ENCODE peak calls at places on chromosomes 1 and 21, in seven cellular contexts. One of them, this sample, is unnamed.
A peak's percentile ranks its signal among the peaks of the same experiment; 100 is the strongest.

GRCh38 chr1:236051107-236051885 is 13.6 kb downstream of the NID1 start:
- DNase-seq in neural progenitor cell: peak; percentile 20
- DNase-seq in lower lobe of right lung: no peak
- DNase-seq in body of pancreas: no peak
- DNase-seq in IMR-90: peak; percentile 55
- DNase-seq in thyroid gland: no peak
- DNase-seq in spleen: no peak
- DNase-seq in this sample: peak; percentile 30

GRCh38 chr21:34008618-34009017 is 64.8 kb upstream of the MRPS6 start:
- DNase-seq in neural progenitor cell: no peak
- DNase-seq in lower lobe of right lung: no peak
- DNase-seq in body of pancreas: no peak
- DNase-seq in IMR-90: no peak
- DNase-seq in thyroid gland: no peak
- DNase-seq in spleen: no peak
- DNase-seq in this sample: peak; percentile 55

GRCh38 chr1:73998348-73998959 is 199.5 kb downstream of the LRRIQ3 start:
- DNase-seq in neural progenitor cell: peak; percentile 42
- DNase-seq in lower lobe of right lung: no peak
- DNase-seq in body of pancreas: no peak
- DNase-seq in IMR-90: peak; percentile 32
- DNase-seq in thyroid gland: no peak
- DNase-seq in spleen: no peak
- DNase-seq in this sample: no peak

GRCh38 chr1:35656148-35656862 is 15.0 kb upstream of the PSMB2 start:
- DNase-seq in neural progenitor cell: no peak
- DNase-seq in lower lobe of right lung: no peak
- DNase-seq in body of pancreas: no peak
- DNase-seq in IMR-90: peak; percentile 76
- DNase-seq in thyroid gland: no peak
- DNase-seq in spleen: no peak
- DNase-seq in this sample: no peak

GRCh38 chr1:207071426-207071825 is 17.2 kb upstream of the C4BPB start:
- DNase-seq in neural progenitor cell: no peak
- DNase-seq in lower lobe of right lung: no peak
- DNase-seq in body of pancreas: no peak
- DNase-seq in IMR-90: no peak
- DNase-seq in thyroid gland: no peak
- DNase-seq in spleen: no peak
- DNase-seq in this sample: no peak

GRCh38 chr21:22235866-22236590 is 1237.8 kb downstream of the NCAM2 start:
- DNase-seq in neural progenitor cell: no peak
- DNase-seq in lower lobe of right lung: no peak
- DNase-seq in body of pancreas: no peak
- DNase-seq in IMR-90: no peak
- DNase-seq in thyroid gland: no peak
- DNase-seq in spleen: no peak
- DNase-seq in this sample: no peak

GRCh38 chr1:182861994-182862393 is 22.8 kb downstream of the DHX9 start:
- DNase-seq in neural progenitor cell: no peak
- DNase-seq in lower lobe of right lung: no peak
- DNase-seq in body of pancreas: no peak
- DNase-seq in IMR-90: peak; percentile 88
- DNase-seq in thyroid gland: no peak
- DNase-seq in spleen: no peak
- DNase-seq in this sample: no peak

GRCh38 chr21:43301424-43302355 is 125.2 kb downstream of the SIK1 start:
- DNase-seq in neural progenitor cell: no peak
- DNase-seq in lower lobe of right lung: peak; percentile 37
- DNase-seq in body of pancreas: no peak
- DNase-seq in IMR-90: no peak
- DNase-seq in thyroid gland: no peak
- DNase-seq in spleen: peak; percentile 69
- DNase-seq in this sample: no peak

GRCh38 chr1:243473281-243474210 is 217.7 kb downstream of the SDCCAG8 start:
- DNase-seq in neural progenitor cell: no peak
- DNase-seq in lower lobe of right lung: no peak
- DNase-seq in body of pancreas: no peak
- DNase-seq in IMR-90: peak; percentile 47
- DNase-seq in thyroid gland: no peak
- DNase-seq in spleen: no peak
- DNase-seq in this sample: no peak

GRCh38 chr1:217333939-217334338 is 297.0 kb downstream of the GPATCH2 start:
- DNase-seq in neural progenitor cell: peak; percentile 63
- DNase-seq in lower lobe of right lung: no peak
- DNase-seq in body of pancreas: no peak
- DNase-seq in IMR-90: peak; percentile 9
- DNase-seq in thyroid gland: peak; percentile 9
- DNase-seq in spleen: no peak
- DNase-seq in this sample: peak; percentile 45

GRCh38 chr1:206699626-206700025 is 14.9 kb downstream of the MAPKAPK2 start:
- DNase-seq in neural progenitor cell: no peak
- DNase-seq in lower lobe of right lung: no peak
- DNase-seq in body of pancreas: no peak
- DNase-seq in IMR-90: no peak
- DNase-seq in thyroid gland: no peak
- DNase-seq in spleen: no peak
- DNase-seq in this sample: peak; percentile 64

GRCh38 chr1:171627020-171627419 is 5.0 kb downstream of the MYOCOS start:
- DNase-seq in neural progenitor cell: no peak
- DNase-seq in lower lobe of right lung: no peak
- DNase-seq in body of pancreas: no peak
- DNase-seq in IMR-90: no peak
- DNase-seq in thyroid gland: peak; percentile 74
- DNase-seq in spleen: no peak
- DNase-seq in this sample: no peak

GRCh38 chr1:42219627-42220026 is 55.1 kb upstream of the GUCA2A start:
- DNase-seq in neural progenitor cell: no peak
- DNase-seq in lower lobe of right lung: no peak
- DNase-seq in body of pancreas: no peak
- DNase-seq in IMR-90: no peak
- DNase-seq in thyroid gland: no peak
- DNase-seq in spleen: no peak
- DNase-seq in this sample: no peak

GRCh38 chr1:42211224-42211623 is 46.7 kb upstream of the GUCA2A start:
- DNase-seq in neural progenitor cell: no peak
- DNase-seq in lower lobe of right lung: no peak
- DNase-seq in body of pancreas: no peak
- DNase-seq in IMR-90: peak; percentile 69
- DNase-seq in thyroid gland: no peak
- DNase-seq in spleen: no peak
- DNase-seq in this sample: no peak

GRCh38 chr1:42210421-42211133 is 46.0 kb upstream of the GUCA2A start:
- DNase-seq in neural progenitor cell: no peak
- DNase-seq in lower lobe of right lung: no peak
- DNase-seq in body of pancreas: no peak
- DNase-seq in IMR-90: peak; percentile 39
- DNase-seq in thyroid gland: no peak
- DNase-seq in spleen: no peak
- DNase-seq in this sample: no peak

GRCh38 chr1:42209516-42210370 is 45.2 kb upstream of the GUCA2A start:
- DNase-seq in neural progenitor cell: no peak
- DNase-seq in lower lobe of right lung: no peak
- DNase-seq in body of pancreas: no peak
- DNase-seq in IMR-90: peak; percentile 32
- DNase-seq in thyroid gland: no peak
- DNase-seq in spleen: no peak
- DNase-seq in this sample: no peak

GRCh38 chr1:42214447-42214871 is 49.9 kb upstream of the GUCA2A start:
- DNase-seq in neural progenitor cell: no peak
- DNase-seq in lower lobe of right lung: no peak
- DNase-seq in body of pancreas: peak; percentile 58
- DNase-seq in IMR-90: peak; percentile 80
- DNase-seq in thyroid gland: peak; percentile 43
- DNase-seq in spleen: no peak
- DNase-seq in this sample: no peak
- H3K4me1 ChIP-seq in neural progenitor cell: peaks cover 22% of the 10 kb centered on the region
- H3K4me1 ChIP-seq in lower lobe of right lung: peaks cover 18% of the 10 kb centered on the region
- H3K4me1 ChIP-seq in body of pancreas: peaks cover 33% of the 10 kb centered on the region
- H3K4me1 ChIP-seq in IMR-90: peaks cover 7% of the 10 kb centered on the region
- H3K4me1 ChIP-seq in thyroid gland: peaks cover 22% of the 10 kb centered on the region
- H3K4me1 ChIP-seq in spleen: peaks cover 17% of the 10 kb centered on the region
- H3K4me1 ChIP-seq in this sample: no peaks in the 10 kb centered on the region

GRCh38 chr1:18941221-18942141 is 15.0 kb downstream of the IFFO2 start:
- DNase-seq in neural progenitor cell: peak; percentile 74
- DNase-seq in lower lobe of right lung: no peak
- DNase-seq in body of pancreas: peak; percentile 59
- DNase-seq in IMR-90: peak; percentile 97
- DNase-seq in thyroid gland: peak; percentile 45
- DNase-seq in spleen: peak; percentile 71
- DNase-seq in this sample: peak; percentile 24
- H3K4me1 ChIP-seq in neural progenitor cell: peaks cover 31% of the 10 kb centered on the region
- H3K4me1 ChIP-seq in lower lobe of right lung: peaks cover 71% of the 10 kb centered on the region
- H3K4me1 ChIP-seq in body of pancreas: peaks cover 90% of the 10 kb centered on the region
- H3K4me1 ChIP-seq in IMR-90: peaks cover 57% of the 10 kb centered on the region
- H3K4me1 ChIP-seq in thyroid gland: peaks cover 82% of the 10 kb centered on the region
- H3K4me1 ChIP-seq in spleen: peaks cover 99% of the 10 kb centered on the region
- H3K4me1 ChIP-seq in this sample: no peaks in the 10 kb centered on the region

GRCh38 chr21:41762753-41763152 is 4.1 kb downstream of the RIPK4 start:
- DNase-seq in neural progenitor cell: peak; percentile 58
- DNase-seq in lower lobe of right lung: no peak
- DNase-seq in body of pancreas: no peak
- DNase-seq in IMR-90: no peak
- DNase-seq in thyroid gland: no peak
- DNase-seq in spleen: no peak
- DNase-seq in this sample: no peak
- H3K4me1 ChIP-seq in neural progenitor cell: peaks cover 40% of the 10 kb centered on the region
- H3K4me1 ChIP-seq in lower lobe of right lung: peaks cover 62% of the 10 kb centered on the region
- H3K4me1 ChIP-seq in body of pancreas: peaks cover 76% of the 10 kb centered on the region
- H3K4me1 ChIP-seq in IMR-90: peaks cover 2% of the 10 kb centered on the region
- H3K4me1 ChIP-seq in thyroid gland: peaks cover 60% of the 10 kb centered on the region
- H3K4me1 ChIP-seq in spleen: peaks cover 50% of the 10 kb centered on the region
- H3K4me1 ChIP-seq in this sample: no peaks in the 10 kb centered on the region

GRCh38 chr21:41100826-41101550 is 67.0 kb upstream of the BACE2 start:
- DNase-seq in neural progenitor cell: no peak
- DNase-seq in lower lobe of right lung: no peak
- DNase-seq in body of pancreas: no peak
- DNase-seq in IMR-90: no peak
- DNase-seq in thyroid gland: no peak
- DNase-seq in spleen: no peak
- DNase-seq in this sample: no peak
- H3K4me1 ChIP-seq in neural progenitor cell: peaks cover 4% of the 10 kb centered on the region
- H3K4me1 ChIP-seq in lower lobe of right lung: no peaks in the 10 kb centered on the region
- H3K4me1 ChIP-seq in body of pancreas: no peaks in the 10 kb centered on the region
- H3K4me1 ChIP-seq in IMR-90: no peaks in the 10 kb centered on the region
- H3K4me1 ChIP-seq in thyroid gland: no peaks in the 10 kb centered on the region
- H3K4me1 ChIP-seq in spleen: no peaks in the 10 kb centered on the region
- H3K4me1 ChIP-seq in this sample: no peaks in the 10 kb centered on the region

GRCh38 chr21:42301371-42302291 is 13.6 kb downstream of the TFF3 start:
- DNase-seq in neural progenitor cell: no peak
- DNase-seq in lower lobe of right lung: no peak
- DNase-seq in body of pancreas: no peak
- DNase-seq in IMR-90: no peak
- DNase-seq in thyroid gland: no peak
- DNase-seq in spleen: peak; percentile 73
- DNase-seq in this sample: no peak

GRCh38 chr21:42299324-42300044 is 15.7 kb downstream of the TFF3 start:
- DNase-seq in neural progenitor cell: no peak
- DNase-seq in lower lobe of right lung: peak; percentile 75
- DNase-seq in body of pancreas: no peak
- DNase-seq in IMR-90: no peak
- DNase-seq in thyroid gland: no peak
- DNase-seq in spleen: peak; percentile 69
- DNase-seq in this sample: no peak

GRCh38 chr21:42300045-42300583 is 15.1 kb downstream of the TFF3 start:
- DNase-seq in neural progenitor cell: no peak
- DNase-seq in lower lobe of right lung: peak; percentile 51
- DNase-seq in body of pancreas: no peak
- DNase-seq in IMR-90: no peak
- DNase-seq in thyroid gland: no peak
- DNase-seq in spleen: no peak
- DNase-seq in this sample: no peak

GRCh38 chr21:42302292-42302650 is 12.9 kb downstream of the TFF3 start:
- DNase-seq in neural progenitor cell: peak; percentile 27
- DNase-seq in lower lobe of right lung: no peak
- DNase-seq in body of pancreas: no peak
- DNase-seq in IMR-90: no peak
- DNase-seq in thyroid gland: no peak
- DNase-seq in spleen: peak; percentile 74
- DNase-seq in this sample: no peak

GRCh38 chr21:42300956-42301355 is 14.3 kb downstream of the TFF3 start:
- DNase-seq in neural progenitor cell: no peak
- DNase-seq in lower lobe of right lung: peak; percentile 29
- DNase-seq in body of pancreas: no peak
- DNase-seq in IMR-90: no peak
- DNase-seq in thyroid gland: no peak
- DNase-seq in spleen: peak; percentile 71
- DNase-seq in this sample: no peak
- H3K4me1 ChIP-seq in neural progenitor cell: peaks cover 21% of the 10 kb centered on the region
- H3K4me1 ChIP-seq in lower lobe of right lung: peaks cover 7% of the 10 kb centered on the region
- H3K4me1 ChIP-seq in body of pancreas: no peaks in the 10 kb centered on the region
- H3K4me1 ChIP-seq in IMR-90: no peaks in the 10 kb centered on the region
- H3K4me1 ChIP-seq in thyroid gland: peaks cover 16% of the 10 kb centered on the region
- H3K4me1 ChIP-seq in spleen: peaks cover 49% of the 10 kb centered on the region
- H3K4me1 ChIP-seq in this sample: no peaks in the 10 kb centered on the region

GRCh38 chr1:119735217-119735616 is 23.5 kb downstream of the PHGDH start:
- DNase-seq in neural progenitor cell: no peak
- DNase-seq in lower lobe of right lung: no peak
- DNase-seq in body of pancreas: no peak
- DNase-seq in IMR-90: no peak
- DNase-seq in thyroid gland: no peak
- DNase-seq in spleen: no peak
- DNase-seq in this sample: peak; percentile 77
- H3K4me1 ChIP-seq in neural progenitor cell: no peaks in the 10 kb centered on the region
- H3K4me1 ChIP-seq in lower lobe of right lung: no peaks in the 10 kb centered on the region
- H3K4me1 ChIP-seq in body of pancreas: peaks cover 45% of the 10 kb centered on the region
- H3K4me1 ChIP-seq in IMR-90: no peaks in the 10 kb centered on the region
- H3K4me1 ChIP-seq in thyroid gland: peaks cover 40% of the 10 kb centered on the region
- H3K4me1 ChIP-seq in spleen: peaks cover 13% of the 10 kb centered on the region
- H3K4me1 ChIP-seq in this sample: peaks cover 71% of the 10 kb centered on the region

DNA sequence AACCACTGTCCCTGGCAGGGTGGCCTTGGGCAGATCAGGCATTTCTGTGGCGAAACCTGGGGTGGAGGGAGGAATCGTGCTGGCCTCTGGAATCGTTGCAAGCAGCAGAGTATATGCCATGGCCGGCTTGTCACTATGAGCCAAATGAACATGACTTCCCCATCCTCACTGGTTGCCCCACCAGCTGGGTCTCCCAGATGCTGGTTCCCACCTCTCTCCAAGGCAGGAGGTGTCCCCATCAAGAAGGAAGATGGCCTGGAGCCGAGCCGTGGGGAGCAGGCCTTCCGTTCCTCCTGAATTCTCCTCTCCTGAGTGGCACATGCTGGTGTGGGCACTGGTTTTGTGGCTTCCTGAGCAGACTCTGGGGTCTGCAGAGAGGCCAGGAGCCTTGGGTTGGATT is 60.2 kb upstream of the ACTRT2 start:
- DNase-seq in neural progenitor cell: no peak
- DNase-seq in lower lobe of right lung: peak; percentile 16
- DNase-seq in body of pancreas: no peak
- DNase-seq in IMR-90: no peak
- DNase-seq in thyroid gland: no peak
- DNase-seq in spleen: peak; percentile 37
- DNase-seq in this sample: no peak
- H3K4me1 ChIP-seq in neural progenitor cell: no peaks in the 10 kb centered on the region
- H3K4me1 ChIP-seq in lower lobe of right lung: no peaks in the 10 kb centered on the region
- H3K4me1 ChIP-seq in body of pancreas: peaks cover 3% of the 10 kb centered on the region
- H3K4me1 ChIP-seq in IMR-90: no peaks in the 10 kb centered on the region
- H3K4me1 ChIP-seq in thyroid gland: no peaks in the 10 kb centered on the region
- H3K4me1 ChIP-seq in spleen: no peaks in the 10 kb centered on the region
- H3K4me1 ChIP-seq in this sample: no peaks in the 10 kb centered on the region

This sample was measured in testis.